ENCODE peak calls at places on chromosomes 4 and X, in six cellular contexts. One of them, this sample, is unnamed.

GRCh38 chrX:71533850-71534515 is 1.1 kb downstream of the OGT start:
- DNase-seq in Right ventricle myocardium superior: peak
- DNase-seq in activated T-cell treated with anti-CD3 and anti-CD28 coated beads, Interleukin-2, amount 50 U/mL, for 48 hours: peak
- DNase-seq in cardiac muscle cell: peak
- DNase-seq in substantia nigra: peak
- DNase-seq in GM12864: no peak
- DNase-seq in this sample: peak

GRCh38 chr4:167775374-167775773 is 317.0 kb upstream of the ANXA10 start:
- DNase-seq in Right ventricle myocardium superior: no peak
- DNase-seq in activated T-cell treated with anti-CD3 and anti-CD28 coated beads, Interleukin-2, amount 50 U/mL, for 48 hours: no peak
- DNase-seq in cardiac muscle cell: no peak
- DNase-seq in substantia nigra: no peak
- DNase-seq in GM12864: no peak
- DNase-seq in this sample: no peak

GRCh38 chrX:124383367-124383766 is 37.0 kb downstream of the SH2D1A start:
- DNase-seq in Right ventricle myocardium superior: no peak
- DNase-seq in activated T-cell treated with anti-CD3 and anti-CD28 coated beads, Interleukin-2, amount 50 U/mL, for 48 hours: no peak
- DNase-seq in cardiac muscle cell: no peak
- DNase-seq in substantia nigra: no peak
- DNase-seq in GM12864: no peak
- DNase-seq in this sample: no peak

GRCh38 chrX:97692575-97692974 is 808.9 kb downstream of the RPA4 start:
- DNase-seq in Right ventricle myocardium superior: no peak
- DNase-seq in activated T-cell treated with anti-CD3 and anti-CD28 coated beads, Interleukin-2, amount 50 U/mL, for 48 hours: no peak
- DNase-seq in cardiac muscle cell: no peak
- DNase-seq in substantia nigra: no peak
- DNase-seq in GM12864: no peak
- DNase-seq in this sample: no peak

GRCh38 chr4:185566972-185567749 is 31.9 kb upstream of the PDLIM3 start:
- DNase-seq in Right ventricle myocardium superior: no peak
- DNase-seq in activated T-cell treated with anti-CD3 and anti-CD28 coated beads, Interleukin-2, amount 50 U/mL, for 48 hours: no peak
- DNase-seq in cardiac muscle cell: peak
- DNase-seq in substantia nigra: no peak
- DNase-seq in GM12864: no peak
- DNase-seq in this sample: peak

GRCh38 chrX:111511477-111511876 is at the start of gene SERTM2:
- DNase-seq in Right ventricle myocardium superior: no peak
- DNase-seq in activated T-cell treated with anti-CD3 and anti-CD28 coated beads, Interleukin-2, amount 50 U/mL, for 48 hours: no peak
- DNase-seq in cardiac muscle cell: peak
- DNase-seq in substantia nigra: no peak
- DNase-seq in GM12864: no peak
- DNase-seq in this sample: peak

GRCh38 chrX:123080065-123080464 is 104.0 kb upstream of the GRIA3 start:
- DNase-seq in Right ventricle myocardium superior: no peak
- DNase-seq in activated T-cell treated with anti-CD3 and anti-CD28 coated beads, Interleukin-2, amount 50 U/mL, for 48 hours: no peak
- DNase-seq in cardiac muscle cell: no peak
- DNase-seq in substantia nigra: no peak
- DNase-seq in GM12864: no peak
- DNase-seq in this sample: no peak

GRCh38 chr4:111963158-111963557 is 182.1 kb upstream of the FAM241A start:
- DNase-seq in Right ventricle myocardium superior: no peak
- DNase-seq in activated T-cell treated with anti-CD3 and anti-CD28 coated beads, Interleukin-2, amount 50 U/mL, for 48 hours: no peak
- DNase-seq in cardiac muscle cell: no peak
- DNase-seq in substantia nigra: no peak
- DNase-seq in GM12864: no peak
- DNase-seq in this sample: no peak

GRCh38 chr4:1711055-1711905 is 839 bp downstream of the SLBP start:
- DNase-seq in Right ventricle myocardium superior: peak
- DNase-seq in activated T-cell treated with anti-CD3 and anti-CD28 coated beads, Interleukin-2, amount 50 U/mL, for 48 hours: no peak
- DNase-seq in cardiac muscle cell: peak
- DNase-seq in substantia nigra: peak
- DNase-seq in GM12864: no peak
- DNase-seq in this sample: peak

GRCh38 chr4:99062120-99062519 is 26.5 kb downstream of the ADH5 start:
- DNase-seq in Right ventricle myocardium superior: no peak
- DNase-seq in activated T-cell treated with anti-CD3 and anti-CD28 coated beads, Interleukin-2, amount 50 U/mL, for 48 hours: no peak
- DNase-seq in cardiac muscle cell: peak
- DNase-seq in substantia nigra: no peak
- DNase-seq in GM12864: no peak
- DNase-seq in this sample: no peak

GRCh38 chr4:94933799-94934198 is 176.0 kb downstream of the BMPR1B start:
- DNase-seq in Right ventricle myocardium superior: no peak
- DNase-seq in activated T-cell treated with anti-CD3 and anti-CD28 coated beads, Interleukin-2, amount 50 U/mL, for 48 hours: no peak
- DNase-seq in cardiac muscle cell: no peak
- DNase-seq in substantia nigra: no peak
- DNase-seq in GM12864: no peak
- DNase-seq in this sample: no peak

GRCh38 chr4:37876156-37876555 is 14.7 kb upstream of the TBC1D1 start:
- DNase-seq in Right ventricle myocardium superior: no peak
- DNase-seq in activated T-cell treated with anti-CD3 and anti-CD28 coated beads, Interleukin-2, amount 50 U/mL, for 48 hours: no peak
- DNase-seq in cardiac muscle cell: no peak
- DNase-seq in substantia nigra: no peak
- DNase-seq in GM12864: no peak
- DNase-seq in this sample: no peak

GRCh38 chr4:122997463-122998101 is 75.2 kb upstream of the NUDT6 start:
- DNase-seq in Right ventricle myocardium superior: no peak
- DNase-seq in activated T-cell treated with anti-CD3 and anti-CD28 coated beads, Interleukin-2, amount 50 U/mL, for 48 hours: no peak
- DNase-seq in cardiac muscle cell: no peak
- DNase-seq in substantia nigra: no peak
- DNase-seq in GM12864: no peak
- DNase-seq in this sample: no peak

GRCh38 chr4:139530833-139531427 is 25.1 kb downstream of the SETD7 start:
- DNase-seq in Right ventricle myocardium superior: no peak
- DNase-seq in activated T-cell treated with anti-CD3 and anti-CD28 coated beads, Interleukin-2, amount 50 U/mL, for 48 hours: peak
- DNase-seq in cardiac muscle cell: peak
- DNase-seq in substantia nigra: peak
- DNase-seq in GM12864: no peak
- DNase-seq in this sample: peak

GRCh38 chrX:13029341-13029740 is 15.1 kb downstream of the FAM9C start:
- DNase-seq in Right ventricle myocardium superior: peak
- DNase-seq in activated T-cell treated with anti-CD3 and anti-CD28 coated beads, Interleukin-2, amount 50 U/mL, for 48 hours: no peak
- DNase-seq in cardiac muscle cell: no peak
- DNase-seq in substantia nigra: no peak
- DNase-seq in GM12864: no peak
- DNase-seq in this sample: no peak

GRCh38 chr4:85030156-85030555 is 63.7 kb upstream of the WDFY3 start:
- DNase-seq in Right ventricle myocardium superior: no peak
- DNase-seq in activated T-cell treated with anti-CD3 and anti-CD28 coated beads, Interleukin-2, amount 50 U/mL, for 48 hours: no peak
- DNase-seq in cardiac muscle cell: no peak
- DNase-seq in substantia nigra: no peak
- DNase-seq in GM12864: no peak
- DNase-seq in this sample: no peak

GRCh38 chrX:46757593-46757992 is 1.3 kb downstream of the SLC9A7 start:
- DNase-seq in Right ventricle myocardium superior: no peak
- DNase-seq in activated T-cell treated with anti-CD3 and anti-CD28 coated beads, Interleukin-2, amount 50 U/mL, for 48 hours: no peak
- DNase-seq in cardiac muscle cell: no peak
- DNase-seq in substantia nigra: no peak
- DNase-seq in GM12864: no peak
- DNase-seq in this sample: no peak

GRCh38 chr4:3879681-3880594 is 113.8 kb downstream of the ADRA2C start:
- DNase-seq in Right ventricle myocardium superior: peak
- DNase-seq in activated T-cell treated with anti-CD3 and anti-CD28 coated beads, Interleukin-2, amount 50 U/mL, for 48 hours: no peak
- DNase-seq in cardiac muscle cell: peak
- DNase-seq in substantia nigra: no peak
- DNase-seq in GM12864: no peak
- DNase-seq in this sample: no peak

GRCh38 chrX:2828404-2829065 is at the start of gene GYG2:
- DNase-seq in Right ventricle myocardium superior: no peak
- DNase-seq in activated T-cell treated with anti-CD3 and anti-CD28 coated beads, Interleukin-2, amount 50 U/mL, for 48 hours: no peak
- DNase-seq in cardiac muscle cell: peak
- DNase-seq in substantia nigra: no peak
- DNase-seq in GM12864: no peak
- DNase-seq in this sample: no peak

GRCh38 chrX:110006826-110007375 is 4.0 kb downstream of the TMEM164 start:
- DNase-seq in Right ventricle myocardium superior: no peak
- DNase-seq in activated T-cell treated with anti-CD3 and anti-CD28 coated beads, Interleukin-2, amount 50 U/mL, for 48 hours: no peak
- DNase-seq in cardiac muscle cell: no peak
- DNase-seq in substantia nigra: no peak
- DNase-seq in GM12864: no peak
- DNase-seq in this sample: no peak

GRCh38 chrX:119693032-119693995 is at the start of gene SEPTIN6:
- DNase-seq in Right ventricle myocardium superior: peak
- DNase-seq in activated T-cell treated with anti-CD3 and anti-CD28 coated beads, Interleukin-2, amount 50 U/mL, for 48 hours: peak
- DNase-seq in cardiac muscle cell: peak
- DNase-seq in substantia nigra: peak
- DNase-seq in GM12864: peak
- DNase-seq in this sample: peak

GRCh38 chr4:87117051-87117729 is 103.2 kb downstream of the KLHL8 start:
- DNase-seq in Right ventricle myocardium superior: no peak
- DNase-seq in activated T-cell treated with anti-CD3 and anti-CD28 coated beads, Interleukin-2, amount 50 U/mL, for 48 hours: no peak
- DNase-seq in cardiac muscle cell: no peak
- DNase-seq in substantia nigra: no peak
- DNase-seq in GM12864: no peak
- DNase-seq in this sample: no peak

This sample was measured in globus pallidus.